ENCODE peak calls at places on chromosomes 11 and 22, in four cellular contexts. L is lung; F is effector memory CD4-positive, alpha-beta T cell; J is H7. O is an unnamed sample.
A peak's percentile ranks its signal among the peaks of the same experiment; 100 is the strongest.

GRCh38 chr22:32322986-32323385 is 34.7 kb upstream of the RFPL3 start:
- DNase-seq in L (no peak), F (no peak), J (no peak), O (no peak)

GRCh38 chr11:32366671-32367070 is 68.7 kb downstream of the WT1 start:
- DNase-seq in L (no peak), F (no peak), J (no peak), O (no peak)

GRCh38 chr11:16347928-16348685 is 8.2 kb downstream of the SOX6 start:
- DNase-seq in L (no peak), F (no peak), J (no peak), O (no peak)

GRCh38 chr11:104618949-104619348 is 279.3 kb downstream of the CASP12 start:
- DNase-seq in L (no peak), F (no peak), J (no peak), O (no peak)

GRCh38 chr11:73461335-73461840 is 85.2 kb downstream of the RELT start:
- DNase-seq in L (no peak), F (no peak), J (no peak), O (no peak)

GRCh38 chr11:87583931-87584330 is 546.2 kb downstream of the TMEM135 start:
- DNase-seq in L (no peak), F (no peak), J (no peak), O (no peak)

GRCh38 chr11:27950339-27950738 is 157.6 kb downstream of the KIF18A start:
- DNase-seq in L (no peak), F (no peak), J (no peak), O (no peak)

GRCh38 chr22:40335358-40335757 is 10.9 kb upstream of the ADSL start:
- DNase-seq in L (no peak), F (no peak), J (no peak), O (no peak)

GRCh38 chr11:122746050-122746478 is 90.5 kb downstream of the UBASH3B start:
- DNase-seq in L (no peak), F (no peak), J (no peak), O (no peak)

GRCh38 chr11:77066229-77067023 is at the start of gene CAPN5:
- DNase-seq in L (peak; percentile 88), F (peak; percentile 78), J (peak; percentile 100), O (peak; percentile 81)

GRCh38 chr11:13761712-13762111 is 93.2 kb downstream of the FAR1 start:
- DNase-seq in L (no peak), F (no peak), J (no peak), O (no peak)

GRCh38 chr11:131724436-131724995 is 354.1 kb downstream of the NTM start:
- DNase-seq in L (no peak), F (no peak), J (no peak), O (no peak)

GRCh38 chr11:35144811-35145210 is 5.8 kb downstream of the CD44 start:
- DNase-seq in L (peak; percentile 51), F (no peak), J (no peak), O (no peak)

GRCh38 chr22:37996079-37996478 is 11.7 kb upstream of the SOX10 start:
- DNase-seq in L (no peak), F (no peak), J (peak; percentile 72), O (no peak)

GRCh38 chr11:30453705-30454104 is 130.8 kb downstream of the ARL14EP start:
- DNase-seq in L (no peak), F (no peak), J (peak; percentile 26), O (no peak)

GRCh38 chr11:129613076-129613475 is 202.6 kb upstream of the TMEM45B start:
- DNase-seq in L (no peak), F (no peak), J (no peak), O (no peak)

GRCh38 chr22:41535244-41535643 is 9.0 kb downstream of the POLR3H start:
- DNase-seq in L (no peak), F (no peak), J (peak; percentile 85), O (no peak)

DNA sequence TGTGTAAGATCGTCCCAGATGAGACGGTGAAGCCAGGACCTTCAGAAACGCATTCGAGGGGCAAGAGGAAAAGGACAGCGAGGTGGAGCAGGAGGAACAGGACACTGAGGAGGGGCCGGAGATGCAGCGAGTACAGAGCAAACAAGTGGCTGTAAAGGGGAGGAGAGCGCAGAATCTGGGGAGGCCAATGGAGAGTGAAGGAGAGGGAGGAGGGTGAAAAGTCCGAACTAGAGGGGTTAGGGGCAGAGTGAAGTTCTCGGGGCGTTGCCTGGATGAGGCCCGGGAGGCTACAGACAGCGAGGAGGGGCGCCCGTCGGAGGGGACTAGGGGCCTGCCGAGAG is 8.8 kb upstream of the PPIL2 start:
- DNase-seq in L (no peak), F (no peak), J (no peak), O (no peak)
- H3K4me3 ChIP-seq in L (peak overlapping the region; percentile 20), F (peak overlapping the region; percentile 91), J (peak overlapping the region; percentile 72), O (peak overlapping the region; percentile 53)

GRCh38 chr11:78415338-78415737 is 2.3 kb downstream of the GAB2 start:
- DNase-seq in L (no peak), F (no peak), J (no peak), O (no peak)

GRCh38 chr11:78417888-78418583 is 416 bp upstream of the GAB2 start:
- DNase-seq in L (peak; percentile 77), F (peak; percentile 62), J (peak; percentile 94), O (no peak)

GRCh38 chr11:78416285-78417174 is 1.1 kb downstream of the GAB2 start:
- DNase-seq in L (peak; percentile 88), F (peak; percentile 56), J (peak; percentile 85), O (peak; percentile 53)

GRCh38 chr11:78418584-78419211 is 1.1 kb upstream of the GAB2 start:
- DNase-seq in L (no peak), F (no peak), J (no peak), O (no peak)

GRCh38 chr11:78417175-78417887 is at the start of gene GAB2:
- DNase-seq in L (no peak), F (no peak), J (peak; percentile 78), O (no peak)
- H3K4me3 ChIP-seq in L (peak within 1 kb of the TSS; percentile 86), F (peak within 1 kb of the TSS; percentile 81), J (peak within 1 kb of the TSS; percentile 78), O (peak within 1 kb of the TSS; percentile 71)

GRCh38 chr22:35600466-35600865 is 16.7 kb downstream of the MB start:
- DNase-seq in L (no peak), F (no peak), J (no peak), O (no peak)

GRCh38 chr22:35598396-35598710 is 18.8 kb downstream of the MB start:
- DNase-seq in L (no peak), F (no peak), J (no peak), O (no peak)

GRCh38 chr22:35597692-35598395 is 19.3 kb downstream of the MB start:
- DNase-seq in L (peak; percentile 60), F (no peak), J (no peak), O (no peak)

GRCh38 chr22:35601013-35601580 is 16.0 kb downstream of the MB start:
- DNase-seq in L (no peak), F (no peak), J (no peak), O (no peak)

DNA sequence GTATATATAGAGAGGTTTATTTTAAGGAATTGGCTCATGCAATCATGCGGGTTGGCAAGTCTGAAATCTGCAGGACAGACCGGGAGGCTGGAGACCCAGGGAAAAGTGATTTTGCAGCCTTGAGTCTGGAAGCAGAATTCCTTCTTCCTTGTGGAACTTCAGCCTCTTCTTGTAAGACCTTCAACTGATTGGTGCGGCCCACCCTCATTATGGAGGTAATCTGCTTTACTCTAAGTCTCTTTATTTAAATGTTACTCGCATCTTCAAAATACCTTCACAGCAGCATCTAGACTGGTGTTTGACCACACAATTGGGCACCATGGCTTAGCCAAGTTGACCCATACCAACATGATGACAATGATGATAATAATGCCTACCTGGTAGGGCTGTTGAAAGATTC is 17.8 kb downstream of the MB start:
- DNase-seq in L (no peak), F (no peak), J (no peak), O (no peak)
- H3K4me3 ChIP-seq in L (no peak overlapping the region), F (no peak overlapping the region), J (no peak overlapping the region), O (no peak overlapping the region)

DNA sequence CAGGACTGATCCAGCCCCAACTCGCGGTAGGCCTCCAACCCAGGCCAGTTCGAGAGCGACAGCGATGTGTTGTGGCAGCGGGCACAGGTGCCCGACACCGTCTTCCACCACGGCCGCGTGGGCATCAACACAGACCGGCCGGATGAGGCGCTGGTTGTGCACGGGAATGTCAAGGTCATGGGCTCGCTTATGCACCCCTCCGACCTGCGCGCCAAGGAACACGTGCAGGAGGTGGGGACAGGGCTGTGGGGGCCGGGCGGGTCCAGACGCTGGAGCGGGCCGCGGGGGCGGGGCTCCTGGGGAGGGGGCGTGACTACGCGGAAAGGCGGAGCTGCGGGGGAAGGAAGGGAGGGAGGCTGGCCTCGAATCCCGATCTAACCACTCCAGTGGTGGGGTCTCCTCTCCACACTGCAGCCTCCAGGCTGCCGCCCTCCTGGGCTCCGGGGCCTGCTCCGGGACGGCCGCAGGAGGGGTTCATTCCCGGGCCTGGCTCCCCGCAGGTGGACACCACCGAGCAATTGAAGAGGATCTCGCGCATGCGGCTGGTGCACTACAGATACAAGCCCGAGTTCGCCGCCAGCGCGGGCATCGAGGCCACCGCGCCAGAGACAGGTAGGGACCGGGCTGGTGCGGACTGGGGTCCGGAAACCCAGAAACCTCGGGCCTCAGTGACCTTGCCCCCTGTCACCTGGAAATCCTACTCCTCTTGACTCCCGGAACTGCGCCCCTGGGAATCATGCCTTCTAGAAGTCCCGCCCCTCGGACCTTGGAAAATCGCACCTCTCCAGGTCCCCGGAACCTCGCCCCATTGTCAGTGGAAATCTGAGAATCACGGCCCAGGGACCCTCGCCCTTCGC is 14.9 kb downstream of the TMEM258 start:
- DNase-seq in L (no peak), F (peak; percentile 41), J (peak; percentile 98), O (no peak)
- H3K4me3 ChIP-seq in L (no peak overlapping the region), F (peak overlapping the region; percentile 54), J (no peak overlapping the region), O (no peak overlapping the region)

GRCh38 chr11:6928916-6929315 is 2.7 kb downstream of the ZNF215 start:
- DNase-seq in L (no peak), F (no peak), J (no peak), O (no peak)

GRCh38 chr11:6926208-6927029 is at the start of gene ZNF215:
- DNase-seq in L (peak; percentile 69), F (no peak), J (peak; percentile 86), O (peak; percentile 60)

GRCh38 chr11:6925636-6926207 is 504 bp upstream of the ZNF215 start:
- DNase-seq in L (no peak), F (no peak), J (peak; percentile 23), O (no peak)

GRCh38 chr11:6927030-6927617 is 898 bp downstream of the ZNF215 start:
- DNase-seq in L (no peak), F (no peak), J (no peak), O (no peak)

DNA sequence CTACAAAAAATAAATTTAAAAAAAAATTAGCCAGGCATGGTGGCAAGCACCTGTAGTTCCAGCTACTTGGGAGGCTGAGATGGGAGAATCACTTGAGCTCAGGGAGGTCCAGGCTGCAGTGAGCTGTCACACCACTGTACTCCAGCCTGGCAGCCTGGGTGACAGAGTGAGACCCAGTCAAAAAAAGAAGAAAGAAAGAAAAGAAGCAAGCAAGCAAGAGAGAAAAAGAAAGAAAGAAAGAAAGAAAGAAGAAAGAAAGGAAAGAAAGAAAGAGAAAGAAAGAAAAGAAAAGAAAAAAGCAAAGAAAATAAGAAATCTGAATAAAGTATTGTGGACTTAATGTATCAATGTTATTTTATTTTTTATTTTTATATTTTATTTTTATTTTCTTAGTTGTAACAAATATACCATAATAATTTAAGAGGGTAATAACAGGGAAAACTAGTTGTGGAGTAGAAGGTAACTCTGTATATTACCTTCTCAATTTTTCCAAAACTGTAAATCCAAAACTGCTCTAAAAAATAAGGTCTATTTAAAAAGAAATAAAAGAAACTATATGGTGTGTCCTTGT is 1.1 kb upstream of the ZNF215 start:
- DNase-seq in L (no peak), F (no peak), J (no peak), O (no peak)
- H3K4me3 ChIP-seq in L (no peak overlapping the region), F (no peak overlapping the region), J (no peak overlapping the region), O (no peak overlapping the region)